ENCODE peak calls at places on chromosome 17, in nine cellular contexts. One of them, this sample, is unnamed.

GRCh38 chr17:28811594-28812135 is 30.9 kb downstream of the FAM222B start:
- DNase-seq in mammary epithelial cell: peak; percentile 63
- DNase-seq in endothelial cell of umbilical vein: peak; percentile 74
- DNase-seq in neural progenitor cell: peak; percentile 40
- DNase-seq in K562: peak; percentile 41
- DNase-seq in upper lobe of right lung: no peak
- DNase-seq in tibial nerve: no peak
- DNase-seq in A549: peak; percentile 65
- DNase-seq in right lobe of liver: peak; percentile 25
- DNase-seq in this sample: no peak

GRCh38 chr17:63918305-63918704 is 334 bp downstream of the GH1 start:
- DNase-seq in upper lobe of right lung: no peak
- DNase-seq in neural progenitor cell: peak; percentile 62
- DNase-seq in K562: no peak
- DNase-seq in mammary epithelial cell: no peak
- DNase-seq in endothelial cell of umbilical vein: no peak
- DNase-seq in tibial nerve: no peak
- DNase-seq in A549: no peak
- DNase-seq in right lobe of liver: no peak
- DNase-seq in this sample: no peak

GRCh38 chr17:76166906-76167305 is 25.9 kb upstream of the FOXJ1 start:
- DNase-seq in tibial nerve: no peak
- DNase-seq in K562: no peak
- DNase-seq in neural progenitor cell: no peak
- DNase-seq in mammary epithelial cell: no peak
- DNase-seq in endothelial cell of umbilical vein: no peak
- DNase-seq in right lobe of liver: no peak
- DNase-seq in upper lobe of right lung: no peak
- DNase-seq in A549: no peak
- DNase-seq in this sample: no peak

GRCh38 chr17:38568274-38568673 is 37.5 kb downstream of the SRCIN1 start:
- DNase-seq in right lobe of liver: no peak
- DNase-seq in tibial nerve: no peak
- DNase-seq in K562: no peak
- DNase-seq in upper lobe of right lung: no peak
- DNase-seq in endothelial cell of umbilical vein: no peak
- DNase-seq in A549: no peak
- DNase-seq in mammary epithelial cell: no peak
- DNase-seq in neural progenitor cell: peak; percentile 60
- DNase-seq in this sample: no peak

GRCh38 chr17:36153887-36154576 is 22.4 kb downstream of the TBC1D3B start:
- DNase-seq in neural progenitor cell: no peak
- DNase-seq in endothelial cell of umbilical vein: no peak
- DNase-seq in right lobe of liver: no peak
- DNase-seq in tibial nerve: no peak
- DNase-seq in mammary epithelial cell: no peak
- DNase-seq in K562: no peak
- DNase-seq in A549: no peak
- DNase-seq in upper lobe of right lung: no peak
- DNase-seq in this sample: no peak

GRCh38 chr17:76820039-76820438 is 48.2 kb upstream of the MGAT5B start:
- DNase-seq in tibial nerve: no peak
- DNase-seq in upper lobe of right lung: no peak
- DNase-seq in right lobe of liver: no peak
- DNase-seq in mammary epithelial cell: no peak
- DNase-seq in neural progenitor cell: no peak
- DNase-seq in K562: no peak
- DNase-seq in endothelial cell of umbilical vein: no peak
- DNase-seq in A549: no peak
- DNase-seq in this sample: no peak

GRCh38 chr17:31537558-31537957 is 146.1 kb downstream of the RAB11FIP4 start:
- DNase-seq in upper lobe of right lung: no peak
- DNase-seq in endothelial cell of umbilical vein: no peak
- DNase-seq in neural progenitor cell: no peak
- DNase-seq in mammary epithelial cell: no peak
- DNase-seq in A549: no peak
- DNase-seq in right lobe of liver: no peak
- DNase-seq in tibial nerve: no peak
- DNase-seq in K562: no peak
- DNase-seq in this sample: peak; percentile 68

GRCh38 chr17:43832976-43833829 is at the start of gene MPP3:
- DNase-seq in upper lobe of right lung: peak; percentile 85
- DNase-seq in mammary epithelial cell: peak; percentile 76
- DNase-seq in A549: peak; percentile 94
- DNase-seq in K562: peak; percentile 97
- DNase-seq in neural progenitor cell: peak; percentile 87
- DNase-seq in tibial nerve: peak; percentile 33
- DNase-seq in endothelial cell of umbilical vein: peak; percentile 66
- DNase-seq in right lobe of liver: peak; percentile 65
- DNase-seq in this sample: peak; percentile 62

GRCh38 chr17:4204676-4205075 is 59.1 kb downstream of the ANKFY1 start:
- DNase-seq in right lobe of liver: no peak
- DNase-seq in endothelial cell of umbilical vein: peak; percentile 85
- DNase-seq in tibial nerve: peak; percentile 22
- DNase-seq in upper lobe of right lung: no peak
- DNase-seq in A549: no peak
- DNase-seq in mammary epithelial cell: no peak
- DNase-seq in K562: no peak
- DNase-seq in neural progenitor cell: no peak
- DNase-seq in this sample: no peak

GRCh38 chr17:36182176-36183000 is 6.0 kb upstream of the TBC1D3B start:
- DNase-seq in mammary epithelial cell: no peak
- DNase-seq in neural progenitor cell: peak; percentile 72
- DNase-seq in endothelial cell of umbilical vein: no peak
- DNase-seq in K562: no peak
- DNase-seq in right lobe of liver: peak; percentile 45
- DNase-seq in A549: no peak
- DNase-seq in upper lobe of right lung: peak; percentile 66
- DNase-seq in tibial nerve: no peak
- DNase-seq in this sample: no peak

GRCh38 chr17:20010099-20010863 is 1.1 kb downstream of the SPECC1 start:
- DNase-seq in upper lobe of right lung: no peak
- DNase-seq in mammary epithelial cell: peak; percentile 42
- DNase-seq in endothelial cell of umbilical vein: peak; percentile 61
- DNase-seq in A549: peak; percentile 65
- DNase-seq in K562: peak; percentile 24
- DNase-seq in neural progenitor cell: peak; percentile 58
- DNase-seq in tibial nerve: peak; percentile 42
- DNase-seq in right lobe of liver: no peak
- DNase-seq in this sample: peak; percentile 23

GRCh38 chr17:35731932-35732805 is 730 bp downstream of the RASL10B start:
- DNase-seq in mammary epithelial cell: no peak
- DNase-seq in right lobe of liver: peak; percentile 31
- DNase-seq in A549: no peak
- DNase-seq in endothelial cell of umbilical vein: no peak
- DNase-seq in upper lobe of right lung: no peak
- DNase-seq in neural progenitor cell: peak; percentile 47
- DNase-seq in K562: no peak
- DNase-seq in tibial nerve: no peak
- DNase-seq in this sample: no peak

GRCh38 chr17:59327891-59328290 is 3.6 kb upstream of the YPEL2 start:
- DNase-seq in endothelial cell of umbilical vein: no peak
- DNase-seq in A549: no peak
- DNase-seq in K562: no peak
- DNase-seq in right lobe of liver: no peak
- DNase-seq in mammary epithelial cell: no peak
- DNase-seq in neural progenitor cell: no peak
- DNase-seq in upper lobe of right lung: no peak
- DNase-seq in tibial nerve: no peak
- DNase-seq in this sample: no peak

DNA sequence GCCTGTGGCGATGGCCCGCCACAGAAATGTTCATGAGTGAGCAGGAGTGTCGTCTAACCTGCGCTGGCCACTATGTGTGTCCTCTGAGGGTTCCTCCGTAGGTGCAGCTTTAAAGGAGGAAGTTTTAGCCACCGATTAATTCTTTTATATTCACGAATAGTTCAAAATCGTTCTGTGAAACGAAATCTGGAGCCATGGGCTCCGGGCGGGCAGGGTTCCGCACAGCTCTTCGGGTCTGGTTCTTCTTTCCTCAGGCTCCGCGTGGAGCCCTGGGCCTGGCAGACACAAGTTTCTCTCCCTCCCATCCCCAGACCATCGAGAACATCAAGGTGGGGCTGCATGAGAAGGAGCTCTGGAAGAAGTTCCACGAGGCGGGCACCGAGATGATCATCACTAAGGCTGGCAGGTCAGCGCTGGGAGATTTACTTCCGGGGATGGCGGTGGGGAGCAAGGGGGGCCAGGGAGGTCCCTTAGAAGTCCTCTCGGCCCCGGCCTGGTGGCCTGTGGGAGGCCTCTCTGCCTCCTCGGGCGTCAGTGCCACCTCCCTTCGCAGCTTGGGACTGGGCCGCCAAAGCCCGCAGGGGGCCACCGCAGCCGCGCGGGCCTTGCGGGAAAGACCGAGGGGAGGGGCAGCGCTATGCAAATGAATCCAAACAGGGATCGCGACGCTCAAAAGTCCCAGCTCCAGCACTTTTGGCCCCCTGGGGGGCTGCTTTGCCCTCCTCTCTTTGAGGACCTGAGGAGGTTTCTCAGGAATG is 5.2 kb downstream of the TBX4 start:
- DNase-seq in A549: no peak
- DNase-seq in mammary epithelial cell: no peak
- DNase-seq in right lobe of liver: no peak
- DNase-seq in endothelial cell of umbilical vein: no peak
- DNase-seq in K562: no peak
- DNase-seq in upper lobe of right lung: peak; percentile 61
- DNase-seq in tibial nerve: no peak
- DNase-seq in neural progenitor cell: peak; percentile 77
- DNase-seq in this sample: no peak
- H3K4me1 ChIP-seq in A549: no peaks in the 10 kb centered on the region
- H3K4me1 ChIP-seq in mammary epithelial cell: peaks cover under 1% of the 10 kb centered on the region
- H3K4me1 ChIP-seq in right lobe of liver: peaks cover 12% of the 10 kb centered on the region
- H3K4me1 ChIP-seq in endothelial cell of umbilical vein: peaks cover under 1% of the 10 kb centered on the region
- H3K4me1 ChIP-seq in K562: no peaks in the 10 kb centered on the region
- H3K4me1 ChIP-seq in upper lobe of right lung: peaks cover 20% of the 10 kb centered on the region
- H3K4me1 ChIP-seq in tibial nerve: peaks cover 47% of the 10 kb centered on the region
- H3K4me1 ChIP-seq in neural progenitor cell: peaks cover 19% of the 10 kb centered on the region
- H3K4me1 ChIP-seq in this sample: no peaks in the 10 kb centered on the region

DNA sequence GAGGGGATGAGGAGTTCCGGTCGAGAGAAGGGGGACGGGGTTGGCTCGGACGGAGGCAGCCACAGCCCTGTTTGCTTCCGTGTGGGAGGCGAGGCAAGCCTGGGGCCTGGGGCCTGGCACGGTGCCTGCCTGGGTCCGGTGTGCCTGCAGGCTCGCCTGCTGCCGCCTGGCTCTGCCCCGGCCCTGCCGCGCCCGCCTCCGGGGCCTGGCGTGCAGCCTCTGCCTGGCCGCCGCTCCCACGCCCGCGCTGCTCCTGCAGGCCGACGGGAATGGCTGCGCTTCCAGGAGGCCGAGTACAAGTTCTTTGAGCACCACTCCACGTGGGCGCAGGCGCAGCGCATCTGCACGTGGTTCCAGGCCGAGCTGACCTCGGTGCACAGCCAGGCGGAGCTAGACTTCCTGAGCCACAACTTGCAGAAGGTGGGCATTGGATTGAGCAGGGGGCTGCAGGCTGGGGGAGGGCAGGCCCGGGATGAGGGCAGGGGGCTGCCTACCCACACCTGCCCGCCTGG is 53.1 kb downstream of the MRC2 start:
- DNase-seq in neural progenitor cell: no peak
- DNase-seq in endothelial cell of umbilical vein: no peak
- DNase-seq in mammary epithelial cell: peak; percentile 30
- DNase-seq in right lobe of liver: no peak
- DNase-seq in K562: no peak
- DNase-seq in tibial nerve: no peak
- DNase-seq in upper lobe of right lung: peak; percentile 74
- DNase-seq in A549: no peak
- DNase-seq in this sample: no peak
- TF ChIP-seq CTCF in neural progenitor cell: no peak
- TF ChIP-seq CTCF in endothelial cell of umbilical vein: no peak
- TF ChIP-seq CTCF in mammary epithelial cell: no peak
- TF ChIP-seq CTCF in right lobe of liver: no peak
- TF ChIP-seq CTCF in K562: no peak
- TF ChIP-seq CTCF in tibial nerve: no peak
- TF ChIP-seq CTCF in upper lobe of right lung: no peak
- TF ChIP-seq CTCF in A549: no peak
- TF ChIP-seq CTCF in this sample: no peak

DNA sequence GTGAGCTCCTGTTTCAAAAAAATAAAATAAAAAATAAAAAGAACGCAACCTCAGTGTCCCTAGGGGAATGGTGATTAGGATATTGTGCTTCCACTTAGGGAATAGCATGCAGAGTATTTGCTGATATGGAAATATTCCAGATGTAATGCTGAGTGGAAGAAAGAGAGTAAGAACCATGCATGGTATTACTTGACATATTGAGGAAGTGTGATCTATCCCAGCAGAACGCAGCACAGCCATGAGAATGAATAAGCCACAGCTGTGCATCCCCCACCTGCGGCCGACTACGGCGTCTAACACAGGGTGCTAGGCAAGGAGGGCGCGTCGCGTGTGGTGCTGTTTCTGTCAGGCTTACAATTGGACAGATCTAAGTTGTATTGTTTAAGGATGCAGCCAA is 49.5 kb downstream of the FOXK2 start:
- DNase-seq in tibial nerve: no peak
- DNase-seq in upper lobe of right lung: no peak
- DNase-seq in neural progenitor cell: no peak
- DNase-seq in A549: no peak
- DNase-seq in mammary epithelial cell: no peak
- DNase-seq in K562: no peak
- DNase-seq in right lobe of liver: no peak
- DNase-seq in endothelial cell of umbilical vein: no peak
- DNase-seq in this sample: no peak
- H3K4me3 ChIP-seq in tibial nerve: no peak overlapping the region
- H3K4me3 ChIP-seq in upper lobe of right lung: no peak overlapping the region
- H3K4me3 ChIP-seq in neural progenitor cell: no peak overlapping the region
- H3K4me3 ChIP-seq in A549: no peak overlapping the region
- H3K4me3 ChIP-seq in mammary epithelial cell: no peak overlapping the region
- H3K4me3 ChIP-seq in K562: no peak overlapping the region
- H3K4me3 ChIP-seq in right lobe of liver: no peak overlapping the region
- H3K4me3 ChIP-seq in endothelial cell of umbilical vein: no peak overlapping the region
- H3K4me3 ChIP-seq in this sample: no peak overlapping the region

GRCh38 chr17:45306094-45306493 is 10.7 kb downstream of the MAP3K14 start:
- DNase-seq in K562: no peak
- DNase-seq in upper lobe of right lung: no peak
- DNase-seq in neural progenitor cell: no peak
- DNase-seq in tibial nerve: no peak
- DNase-seq in right lobe of liver: no peak
- DNase-seq in endothelial cell of umbilical vein: no peak
- DNase-seq in mammary epithelial cell: no peak
- DNase-seq in A549: no peak
- DNase-seq in this sample: no peak

GRCh38 chr17:45307290-45308015 is 9.4 kb downstream of the MAP3K14 start:
- DNase-seq in A549: no peak
- DNase-seq in upper lobe of right lung: no peak
- DNase-seq in neural progenitor cell: no peak
- DNase-seq in mammary epithelial cell: peak; percentile 78
- DNase-seq in tibial nerve: no peak
- DNase-seq in endothelial cell of umbilical vein: peak; percentile 88
- DNase-seq in K562: no peak
- DNase-seq in right lobe of liver: no peak
- DNase-seq in this sample: no peak

GRCh38 chr17:45308016-45308365 is 8.8 kb downstream of the MAP3K14 start:
- DNase-seq in upper lobe of right lung: no peak
- DNase-seq in tibial nerve: no peak
- DNase-seq in A549: no peak
- DNase-seq in endothelial cell of umbilical vein: no peak
- DNase-seq in neural progenitor cell: no peak
- DNase-seq in K562: no peak
- DNase-seq in mammary epithelial cell: no peak
- DNase-seq in right lobe of liver: no peak
- DNase-seq in this sample: no peak

GRCh38 chr17:45305532-45306087 is 11.2 kb downstream of the MAP3K14 start:
- DNase-seq in mammary epithelial cell: no peak
- DNase-seq in upper lobe of right lung: no peak
- DNase-seq in right lobe of liver: no peak
- DNase-seq in neural progenitor cell: no peak
- DNase-seq in endothelial cell of umbilical vein: no peak
- DNase-seq in K562: no peak
- DNase-seq in tibial nerve: no peak
- DNase-seq in A549: no peak
- DNase-seq in this sample: no peak

GRCh38 chr17:45306623-45307022 is 10.2 kb downstream of the MAP3K14 start:
- DNase-seq in endothelial cell of umbilical vein: no peak
- DNase-seq in upper lobe of right lung: no peak
- DNase-seq in right lobe of liver: no peak
- DNase-seq in A549: no peak
- DNase-seq in mammary epithelial cell: no peak
- DNase-seq in tibial nerve: no peak
- DNase-seq in K562: no peak
- DNase-seq in neural progenitor cell: no peak
- DNase-seq in this sample: no peak
- H3K4me1 ChIP-seq in endothelial cell of umbilical vein: peaks cover 9% of the 10 kb centered on the region
- H3K4me1 ChIP-seq in upper lobe of right lung: peaks cover 81% of the 10 kb centered on the region
- H3K4me1 ChIP-seq in right lobe of liver: peaks cover 72% of the 10 kb centered on the region
- H3K4me1 ChIP-seq in A549: peaks cover 89% of the 10 kb centered on the region
- H3K4me1 ChIP-seq in mammary epithelial cell: peaks cover 33% of the 10 kb centered on the region
- H3K4me1 ChIP-seq in tibial nerve: peaks cover 82% of the 10 kb centered on the region
- H3K4me1 ChIP-seq in K562: peaks cover 9% of the 10 kb centered on the region
- H3K4me1 ChIP-seq in neural progenitor cell: peaks cover 4% of the 10 kb centered on the region
- H3K4me1 ChIP-seq in this sample: peaks cover 63% of the 10 kb centered on the region